ENCODE peak calls at places on chromosomes 16 and 17, in eight cellular contexts. F, X, R, D, C, Q, N and G are unnamed samples.

GRCh38 chr16:89237733-89238132 is 20.2 kb downstream of the ZNF778 start:
- DNase-seq in F (no peak), X (no peak), R (no peak), D (no peak), C (no peak), Q (no peak), N (no peak), G (no peak)

GRCh38 chr16:84013787-84014569 is 28.6 kb downstream of the SLC38A8 start:
- DNase-seq in F (peak), X (peak), R (peak), D (peak), C (peak), Q (peak), N (no peak), G (no peak)

GRCh38 chr17:38761612-38762011 is 9.1 kb downstream of the PSMB3 start:
- DNase-seq in F (no peak), X (no peak), R (peak), D (no peak), C (peak), Q (peak), N (no peak), G (peak)

GRCh38 chr17:80832266-80832676 is 159.4 kb upstream of the CHMP6 start:
- DNase-seq in F (no peak), X (no peak), R (no peak), D (peak), C (no peak), Q (no peak), N (peak), G (no peak)

GRCh38 chr17:72556944-72557826 is 436.4 kb downstream of the SOX9 start:
- DNase-seq in F (no peak), X (peak), R (peak), D (peak), C (peak), Q (peak), N (no peak), G (peak)

GRCh38 chr17:42026821-42027539 is 7.1 kb downstream of the NKIRAS2 start:
- DNase-seq in F (no peak), X (no peak), R (no peak), D (no peak), C (no peak), Q (no peak), N (no peak), G (peak)

GRCh38 chr17:65588194-65588808 is 26.9 kb upstream of the AXIN2 start:
- DNase-seq in F (no peak), X (peak), R (peak), D (peak), C (no peak), Q (peak), N (no peak), G (no peak)

GRCh38 chr16:23359092-23359760 is 57.1 kb downstream of the SCNN1B start:
- DNase-seq in F (no peak), X (no peak), R (no peak), D (no peak), C (no peak), Q (no peak), N (peak), G (peak)

GRCh38 chr16:15509593-15510520 is 75.5 kb downstream of the BMERB1 start:
- DNase-seq in F (no peak), X (no peak), R (no peak), D (no peak), C (peak), Q (no peak), N (no peak), G (no peak)

GRCh38 chr16:85622683-85623082 is 9.6 kb downstream of the GSE1 start:
- DNase-seq in F (no peak), X (no peak), R (no peak), D (no peak), C (no peak), Q (no peak), N (no peak), G (no peak)

GRCh38 chr17:31190351-31190750 is 95.6 kb downstream of the NF1 start:
- DNase-seq in F (no peak), X (no peak), R (no peak), D (no peak), C (no peak), Q (no peak), N (no peak), G (no peak)

GRCh38 chr17:27499451-27500265 is 43.4 kb downstream of the KSR1 start:
- DNase-seq in F (no peak), X (no peak), R (no peak), D (no peak), C (no peak), Q (no peak), N (no peak), G (no peak)

GRCh38 chr16:1034230-1035065 is 38.1 kb upstream of the SSTR5 start:
- DNase-seq in F (no peak), X (no peak), R (no peak), D (no peak), C (no peak), Q (no peak), N (no peak), G (no peak)

GRCh38 chr16:2019500-2019899 is at the start of gene NPW:
- DNase-seq in F (no peak), X (no peak), R (no peak), D (no peak), C (peak), Q (no peak), N (no peak), G (peak)

GRCh38 chr17:57677858-57678257 is 67.2 kb downstream of the CCDC182 start:
- DNase-seq in F (no peak), X (no peak), R (no peak), D (no peak), C (peak), Q (no peak), N (no peak), G (peak)

GRCh38 chr16:27169511-27170071 is 33.7 kb upstream of the KDM8 start:
- DNase-seq in F (peak), X (peak), R (no peak), D (peak), C (no peak), Q (peak), N (no peak), G (no peak)

GRCh38 chr17:80718428-80718827 is 173.8 kb downstream of the RPTOR start:
- DNase-seq in F (no peak), X (no peak), R (no peak), D (no peak), C (no peak), Q (peak), N (no peak), G (no peak)

GRCh38 chr17:58315750-58316149 is 12.8 kb downstream of the TSPOAP1 start:
- DNase-seq in F (no peak), X (peak), R (no peak), D (no peak), C (no peak), Q (no peak), N (no peak), G (peak)

GRCh38 chr16:87957296-87958069 is 6.2 kb downstream of the BANP start:
- DNase-seq in F (no peak), X (no peak), R (no peak), D (no peak), C (no peak), Q (no peak), N (no peak), G (no peak)

GRCh38 chr17:3691539-3692166 is 4.3 kb downstream of the P2RX5 start:
- DNase-seq in F (no peak), X (no peak), R (no peak), D (no peak), C (peak), Q (no peak), N (no peak), G (no peak)

GRCh38 chr16:89723279-89724250 is 2.2 kb downstream of the ZNF276 start:
- DNase-seq in F (no peak), X (peak), R (no peak), D (peak), C (no peak), Q (no peak), N (peak), G (peak)

GRCh38 chr17:40358323-40359038 is 6.1 kb downstream of the GJD3 start:
- DNase-seq in F (peak), X (peak), R (peak), D (peak), C (peak), Q (peak), N (peak), G (peak)
- TF ChIP-seq POLR2AphosphoS5 in F (peak), X (no peak), R (no peak), D (no peak), C (no peak), Q (no peak), N (no peak), G (peak)

GRCh38 chr17:75689441-75689873 is 22.3 kb downstream of the SAP30BP start:
- DNase-seq in F (no peak), X (no peak), R (no peak), D (no peak), C (no peak), Q (no peak), N (no peak), G (peak)
- H3K27ac ChIP-seq in F (no peak), X (peak), R (no peak), D (peak), C (no peak), Q (no peak), N (peak), G (peak)

GRCh38 chr17:2483084-2483483 is 28.6 kb downstream of the METTL16 start:
- DNase-seq in F (no peak), X (no peak), R (no peak), D (no peak), C (no peak), Q (no peak), N (no peak), G (no peak)

GRCh38 chr17:2487306-2487705 is 24.4 kb downstream of the METTL16 start:
- DNase-seq in F (no peak), X (no peak), R (no peak), D (no peak), C (no peak), Q (no peak), N (no peak), G (no peak)

GRCh38 chr17:2484876-2485275 is 26.8 kb downstream of the METTL16 start:
- DNase-seq in F (no peak), X (no peak), R (no peak), D (no peak), C (peak), Q (no peak), N (no peak), G (no peak)

GRCh38 chr17:2485543-2485942 is 26.1 kb downstream of the METTL16 start:
- DNase-seq in F (no peak), X (no peak), R (no peak), D (no peak), C (no peak), Q (peak), N (no peak), G (no peak)

DNA sequence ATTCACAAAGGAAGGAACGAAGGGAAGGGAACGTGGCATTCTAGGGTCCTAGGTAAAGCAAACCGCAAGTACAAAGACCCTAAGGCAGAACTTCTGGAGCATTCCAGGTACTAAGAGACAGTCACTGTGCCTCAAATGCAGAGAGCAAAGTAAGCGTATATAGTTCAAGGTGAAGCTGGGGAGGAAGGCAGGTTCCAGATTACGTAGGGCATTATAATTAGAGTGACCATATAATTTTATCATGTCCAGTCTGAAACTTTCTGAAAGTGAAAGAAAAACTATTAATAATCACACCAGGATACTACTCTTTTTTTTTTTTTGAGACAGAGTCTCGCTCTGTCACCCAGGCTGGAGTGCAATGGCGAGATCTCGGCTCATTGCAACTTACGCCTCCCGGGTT is 25.7 kb downstream of the METTL16 start:
- DNase-seq in F (no peak), X (no peak), R (no peak), D (no peak), C (no peak), Q (no peak), N (no peak), G (no peak)
- H3K4me3 ChIP-seq in F (no peak), X (no peak), R (no peak), D (no peak), C (no peak), Q (no peak), N (no peak), G (peak)

GRCh38 chr16:74752756-74753155 is 21.9 kb downstream of the FA2H start:
- DNase-seq in F (no peak), X (no peak), R (no peak), D (no peak), C (no peak), Q (no peak), N (no peak), G (peak)
- TF ChIP-seq POLR2AphosphoS5 in F (no peak), X (no peak), R (no peak), D (no peak), C (no peak), Q (no peak), N (no peak), G (no peak)

GRCh38 chr17:1488826-1489275 is 3.6 kb downstream of the MYO1C start:
- DNase-seq in F (no peak), X (no peak), R (no peak), D (no peak), C (no peak), Q (no peak), N (no peak), G (no peak)
- H3K27ac ChIP-seq in F (peak), X (peak), R (peak), D (peak), C (no peak), Q (peak), N (peak), G (peak)

GRCh38 chr16:4324871-4325740 is 9.2 kb downstream of the GLIS2 start:
- DNase-seq in F (no peak), X (no peak), R (no peak), D (no peak), C (no peak), Q (no peak), N (peak), G (no peak)

GRCh38 chr16:4322121-4323035 is 6.5 kb downstream of the GLIS2 start:
- DNase-seq in F (no peak), X (no peak), R (no peak), D (no peak), C (no peak), Q (no peak), N (peak), G (no peak)

GRCh38 chr16:4323071-4323844 is 7.4 kb downstream of the GLIS2 start:
- DNase-seq in F (no peak), X (peak), R (no peak), D (no peak), C (no peak), Q (no peak), N (peak), G (no peak)

GRCh38 chr16:4324479-4324868 is 8.6 kb downstream of the GLIS2 start:
- DNase-seq in F (no peak), X (no peak), R (no peak), D (no peak), C (no peak), Q (no peak), N (no peak), G (no peak)

GRCh38 chr16:4323845-4324478 is 8.1 kb downstream of the GLIS2 start:
- DNase-seq in F (no peak), X (peak), R (no peak), D (peak), C (peak), Q (no peak), N (peak), G (no peak)
- H3K4me3 ChIP-seq in F (no peak), X (peak), R (no peak), D (no peak), C (no peak), Q (peak), N (no peak), G (no peak)

GRCh38 chr16:49189286-49189685 is 92.4 kb downstream of the CBLN1 start:
- DNase-seq in F (no peak), X (no peak), R (no peak), D (no peak), C (peak), Q (no peak), N (no peak), G (no peak)
- TF ChIP-seq POLR2AphosphoS5 in F (no peak), X (no peak), R (no peak), D (no peak), C (no peak), Q (no peak), N (no peak), G (no peak)